ENCODE peak calls at places on chromosomes 5 and 9, in five cellular contexts. C, W, D, I and T are unnamed samples.

GRCh38 chr5:56449071-56449470 is 215.9 kb upstream of the ANKRD55 start:
- DNase-seq in C (no peak), W (no peak), D (peak; percentile 38), I (no peak), T (no peak)

GRCh38 chr9:133369419-133369818 is 6.4 kb downstream of the SURF4 start:
- DNase-seq in I (no peak), C (no peak), D (no peak), W (no peak), T (no peak)

GRCh38 chr5:122154491-122154890 is 25.1 kb downstream of the ZNF474 start:
- DNase-seq in C (no peak), D (no peak), W (no peak), I (no peak), T (no peak)

GRCh38 chr5:115087951-115088350 is 81.8 kb downstream of the TRIM36 start:
- DNase-seq in I (no peak), C (no peak), W (no peak), D (no peak), T (no peak)

GRCh38 chr5:100546041-100546440 is 10.9 kb downstream of the FAM174A start:
- DNase-seq in W (no peak), D (no peak), I (no peak), C (no peak), T (no peak)

GRCh38 chr9:69131682-69132081 is 42.4 kb upstream of the TJP2 start:
- DNase-seq in D (peak; percentile 83), I (peak; percentile 20), C (no peak), W (no peak), T (no peak)

GRCh38 chr9:16132513-16132912 is 579.7 kb downstream of the CCDC171 start:
- DNase-seq in W (no peak), D (no peak), C (no peak), I (no peak), T (no peak)

GRCh38 chr9:36461341-36461740 is 61.3 kb upstream of the RNF38 start:
- DNase-seq in W (no peak), I (no peak), D (peak; percentile 65), C (no peak), T (no peak)

GRCh38 chr9:89051421-89051820 is 60.2 kb downstream of the S1PR3 start:
- DNase-seq in C (no peak), D (no peak), I (no peak), W (no peak), T (no peak)

GRCh38 chr9:76297721-76298239 is 96.4 kb downstream of the RFK start:
- DNase-seq in I (peak; percentile 14), W (no peak), D (peak; percentile 75), C (peak; percentile 61), T (no peak)

GRCh38 chr5:132096904-132097303 is 23.3 kb downstream of the CSF2 start:
- DNase-seq in C (no peak), I (no peak), D (no peak), W (no peak), T (no peak)

GRCh38 chr9:38047301-38048251 is 21.5 kb downstream of the SHB start:
- DNase-seq in C (peak; percentile 72), I (peak; percentile 92), D (peak; percentile 83), W (no peak), T (peak; percentile 89)

GRCh38 chr9:85658716-85659115 is 83.0 kb downstream of the AGTPBP1 start:
- DNase-seq in W (no peak), I (no peak), D (no peak), C (no peak), T (no peak)

GRCh38 chr5:35237580-35238376 is 7.5 kb upstream of the PRLR start:
- DNase-seq in C (no peak), I (peak; percentile 32), W (no peak), D (no peak), T (no peak)

GRCh38 chr9:125495137-125496119 is 211.6 kb downstream of the MAPKAP1 start:
- DNase-seq in D (no peak), W (no peak), C (no peak), I (no peak), T (no peak)

GRCh38 chr5:95857185-95857945 is 34.8 kb upstream of the GLRX start:
- DNase-seq in C (peak; percentile 71), W (no peak), D (no peak), I (peak; percentile 79), T (no peak)

GRCh38 chr5:87151547-87151946 is 116.1 kb upstream of the RASA1 start:
- DNase-seq in C (no peak), I (no peak), D (peak; percentile 37), W (no peak), T (no peak)

GRCh38 chr9:98304381-98304780 is 48.9 kb upstream of the TBC1D2 start:
- DNase-seq in W (no peak), D (no peak), C (no peak), I (no peak), T (no peak)

DNA sequence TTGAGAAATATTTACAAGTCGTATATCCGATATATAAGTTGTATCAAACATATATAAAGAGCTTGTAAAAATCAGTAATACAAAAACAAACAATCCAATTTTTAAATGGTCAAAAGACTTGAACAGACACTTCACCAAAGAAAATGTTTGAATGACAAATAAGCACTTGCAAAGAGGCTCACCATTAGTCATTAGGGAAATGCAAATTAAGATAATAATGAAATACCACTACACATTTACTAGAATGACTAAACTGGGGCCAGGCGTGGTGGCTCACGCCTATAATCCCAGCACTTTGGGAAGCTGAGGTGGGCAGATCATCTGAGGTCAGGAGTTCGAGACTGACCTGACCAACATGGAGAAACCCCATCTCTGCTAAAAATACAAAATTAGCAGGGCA is 134.6 kb upstream of the HAND1 start:
- DNase-seq in I (no peak), D (no peak), W (no peak), C (no peak), T (no peak)
- H3K27me3 ChIP-seq in I (peaks cover 5% of the 10 kb centered on the region), D (peaks cover 56% of the 10 kb centered on the region), W (peaks cover 54% of the 10 kb centered on the region), C (no peaks in the 10 kb centered on the region), T (peaks cover 51% of the 10 kb centered on the region)

GRCh38 chr5:141634720-141635119 is 1.9 kb downstream of the HDAC3 start:
- DNase-seq in C (no peak), D (no peak), W (no peak), I (no peak), T (no peak)
- H3K4me3 ChIP-seq in C (no peak overlapping the region), D (no peak overlapping the region), W (no peak overlapping the region), I (no peak overlapping the region), T (no peak overlapping the region)

DNA sequence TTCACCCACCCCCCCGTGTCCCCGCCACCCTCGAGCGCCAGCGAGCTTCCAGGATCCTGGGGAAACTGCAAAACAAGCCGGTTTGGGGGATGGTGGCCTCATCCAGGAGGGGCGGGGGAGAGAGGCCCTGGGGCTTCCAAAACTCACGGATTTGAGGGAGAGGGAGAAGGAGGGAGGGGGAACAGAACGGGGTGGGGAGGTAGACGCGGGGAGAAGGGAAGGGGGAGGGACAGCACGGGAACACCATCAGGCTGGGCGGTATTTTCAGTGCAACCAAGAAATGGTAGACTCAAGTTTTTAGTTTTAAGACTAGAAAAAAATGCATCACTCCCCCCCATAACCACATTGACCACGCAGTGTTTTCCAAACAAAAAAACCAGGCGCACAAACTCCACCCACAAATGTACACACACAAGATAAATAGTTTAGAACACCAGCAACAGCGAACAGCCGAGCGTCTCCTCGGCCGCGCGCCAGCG is 1.4 kb downstream of the NRARP start:
- DNase-seq in W (no peak), C (peak; percentile 34), I (peak; percentile 49), D (no peak), T (no peak)
- H3K27me3 ChIP-seq in W (peaks cover 84% of the 10 kb centered on the region), C (no peaks in the 10 kb centered on the region), I (no peaks in the 10 kb centered on the region), D (peaks cover 63% of the 10 kb centered on the region), T (peaks cover 38% of the 10 kb centered on the region)

DNA sequence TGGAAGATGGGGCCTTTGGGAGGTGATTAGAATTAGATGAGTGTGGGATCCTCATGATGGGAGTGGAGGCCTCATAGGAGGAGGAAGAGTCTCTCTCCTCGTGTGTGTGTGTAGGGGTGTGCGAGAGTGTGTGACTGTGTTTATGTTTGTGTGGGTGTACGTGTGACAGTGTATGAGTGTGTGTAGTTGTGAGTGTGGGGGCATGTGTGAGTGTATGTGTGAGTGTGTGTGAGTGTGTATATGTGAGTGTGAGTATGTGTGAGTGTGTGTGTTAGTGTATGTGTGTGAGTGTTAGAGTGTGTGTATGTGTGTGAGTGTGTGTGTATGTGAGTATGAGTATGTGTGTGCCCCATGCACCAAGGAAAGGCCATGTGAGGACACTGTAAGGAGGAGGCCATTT is 68.2 kb upstream of the SMIM15 start:
- DNase-seq in W (no peak), C (no peak), I (no peak), D (no peak), T (no peak)
- H3K4me3 ChIP-seq in W (no peak overlapping the region), C (no peak overlapping the region), I (no peak overlapping the region), D (no peak overlapping the region), T (no peak overlapping the region)

DNA sequence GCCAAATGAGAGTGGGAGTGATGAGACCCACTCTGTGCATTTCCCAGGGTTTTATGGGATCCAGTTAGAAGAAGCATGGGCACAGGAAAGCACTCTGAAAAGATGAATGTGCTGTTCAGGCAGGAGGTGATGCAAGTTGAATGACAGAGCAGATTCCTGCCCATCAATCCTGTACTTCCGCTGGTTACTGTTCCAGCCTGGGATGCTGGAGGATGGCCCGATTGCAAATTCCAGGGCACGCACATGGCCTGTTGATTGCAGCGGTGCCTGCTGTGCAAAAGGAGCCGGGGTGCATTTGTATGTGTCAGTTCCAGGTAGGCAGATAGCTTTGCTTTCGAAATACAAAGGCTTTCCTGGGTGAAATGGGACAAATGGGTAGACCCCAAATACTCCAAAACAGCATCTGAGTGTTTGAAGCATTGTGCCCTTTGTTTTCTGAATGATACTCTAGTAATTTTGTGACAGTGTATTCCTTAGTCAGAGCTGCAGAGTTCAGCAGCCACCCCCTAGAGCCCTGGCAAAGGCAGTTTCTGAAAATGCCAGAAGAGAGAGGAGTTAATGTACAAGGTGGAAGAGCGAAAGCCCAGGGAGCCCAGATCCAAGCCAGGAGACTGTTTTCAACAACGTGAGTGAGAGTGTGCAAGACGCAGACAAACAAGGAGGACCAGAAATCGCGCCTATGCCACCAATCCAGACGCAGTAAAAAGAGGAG is 454.2 kb upstream of the CLINT1 start:
- DNase-seq in W (no peak), D (no peak), C (no peak), I (no peak), T (no peak)
- H3K27me3 ChIP-seq in W (no peaks in the 10 kb centered on the region), D (no peaks in the 10 kb centered on the region), C (no peaks in the 10 kb centered on the region), I (no peaks in the 10 kb centered on the region), T (no peaks in the 10 kb centered on the region)

DNA sequence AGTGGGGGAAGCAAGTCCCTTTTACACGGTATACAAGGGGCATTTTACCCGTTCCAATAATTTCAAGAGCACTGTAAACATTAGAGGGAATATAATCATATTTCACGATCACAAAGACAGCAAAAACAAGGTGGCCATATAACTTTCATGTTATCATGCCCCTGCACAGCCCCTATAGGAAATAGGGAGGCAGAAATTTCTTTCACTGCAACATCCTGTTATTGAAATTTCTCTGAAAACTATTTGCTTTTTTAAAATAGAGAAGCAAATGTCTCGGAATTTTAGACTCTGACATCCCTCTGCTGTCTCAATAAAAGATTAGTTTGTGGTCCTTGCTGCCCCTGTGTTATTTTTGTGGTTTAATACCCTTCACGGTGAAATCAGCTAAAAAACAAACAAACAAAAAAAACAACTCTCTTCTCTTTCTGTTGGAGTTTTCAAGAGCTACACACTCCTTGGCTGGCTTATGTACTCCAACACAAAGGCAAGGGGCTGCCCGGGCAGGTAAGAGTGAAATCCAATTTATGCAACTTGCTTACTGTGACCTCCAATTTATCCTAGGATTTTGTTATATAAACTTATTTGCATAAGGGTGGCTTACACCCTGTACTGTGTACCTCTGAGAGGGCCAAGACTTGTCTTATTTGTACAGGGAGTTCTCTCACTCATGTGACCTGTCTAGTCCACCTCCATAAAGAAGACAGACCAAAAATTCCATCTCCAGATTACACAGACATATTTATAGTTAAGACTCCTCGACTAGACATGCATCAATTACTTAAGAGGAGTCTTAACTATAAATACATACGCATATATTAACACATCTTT is 223.6 kb downstream of the MLLT3 start:
- DNase-seq in W (no peak), D (no peak), C (no peak), I (no peak), T (no peak)
- H3K4me3 ChIP-seq in W (no peak overlapping the region), D (no peak overlapping the region), C (no peak overlapping the region), I (no peak overlapping the region), T (no peak overlapping the region)

GRCh38 chr9:124495105-124496074 is 11.8 kb downstream of the NR5A1 start:
- DNase-seq in I (no peak), C (no peak), W (no peak), D (no peak), T (no peak)
- H3K27me3 ChIP-seq in I (no peaks in the 10 kb centered on the region), C (no peaks in the 10 kb centered on the region), W (no peaks in the 10 kb centered on the region), D (peaks cover 73% of the 10 kb centered on the region), T (peaks cover 2% of the 10 kb centered on the region)